ENCODE peak calls at places on chromosome 20, in seven cellular contexts. One of them, this sample, is unnamed.

GRCh38 chr20:35020108-35021031 is 64.7 kb downstream of the MYH7B start:
- DNase-seq in heart left ventricle: no peak
- DNase-seq in H1: no peak
- DNase-seq in ovary: no peak
- DNase-seq in transverse colon: no peak
- DNase-seq in body of pancreas: peak; percentile 49
- DNase-seq in IMR-90: no peak
- DNase-seq in this sample: no peak

GRCh38 chr20:2851086-2851485 is 10.5 kb downstream of the VPS16 start:
- DNase-seq in heart left ventricle: no peak
- DNase-seq in H1: no peak
- DNase-seq in ovary: no peak
- DNase-seq in transverse colon: no peak
- DNase-seq in body of pancreas: no peak
- DNase-seq in IMR-90: no peak
- DNase-seq in this sample: no peak

GRCh38 chr20:55953201-55953600 is 52.1 kb downstream of the CBLN4 start:
- DNase-seq in heart left ventricle: no peak
- DNase-seq in H1: no peak
- DNase-seq in ovary: no peak
- DNase-seq in transverse colon: no peak
- DNase-seq in body of pancreas: no peak
- DNase-seq in IMR-90: no peak
- DNase-seq in this sample: no peak

GRCh38 chr20:62616728-62617621 is 25.3 kb upstream of the SLCO4A1 start:
- DNase-seq in heart left ventricle: peak; percentile 59
- DNase-seq in H1: no peak
- DNase-seq in ovary: peak; percentile 56
- DNase-seq in transverse colon: peak; percentile 80
- DNase-seq in body of pancreas: peak; percentile 75
- DNase-seq in IMR-90: peak; percentile 49
- DNase-seq in this sample: no peak

GRCh38 chr20:11178946-11179654 is 505.3 kb upstream of the JAG1 start:
- DNase-seq in heart left ventricle: no peak
- DNase-seq in H1: no peak
- DNase-seq in ovary: no peak
- DNase-seq in transverse colon: no peak
- DNase-seq in body of pancreas: no peak
- DNase-seq in IMR-90: peak; percentile 88
- DNase-seq in this sample: no peak

GRCh38 chr20:43904195-43904594 is 10.5 kb upstream of the TOX2 start:
- DNase-seq in heart left ventricle: no peak
- DNase-seq in H1: no peak
- DNase-seq in ovary: no peak
- DNase-seq in transverse colon: no peak
- DNase-seq in body of pancreas: no peak
- DNase-seq in IMR-90: no peak
- DNase-seq in this sample: no peak

GRCh38 chr20:25040438-25040831 is 17.5 kb downstream of the ACSS1 start:
- DNase-seq in heart left ventricle: no peak
- DNase-seq in H1: no peak
- DNase-seq in ovary: peak; percentile 72
- DNase-seq in transverse colon: peak; percentile 48
- DNase-seq in body of pancreas: peak; percentile 75
- DNase-seq in IMR-90: peak; percentile 78
- DNase-seq in this sample: peak; percentile 48

GRCh38 chr20:38339993-38340392 is 6.3 kb upstream of the LBP start:
- DNase-seq in heart left ventricle: no peak
- DNase-seq in H1: no peak
- DNase-seq in ovary: no peak
- DNase-seq in transverse colon: no peak
- DNase-seq in body of pancreas: no peak
- DNase-seq in IMR-90: no peak
- DNase-seq in this sample: no peak

GRCh38 chr20:32527052-32527446 is 58.1 kb downstream of the NOL4L start:
- DNase-seq in heart left ventricle: no peak
- DNase-seq in H1: no peak
- DNase-seq in ovary: no peak
- DNase-seq in transverse colon: no peak
- DNase-seq in body of pancreas: no peak
- DNase-seq in IMR-90: no peak
- DNase-seq in this sample: no peak

GRCh38 chr20:54123587-54124180 is 50.1 kb downstream of the CYP24A1 start:
- DNase-seq in heart left ventricle: no peak
- DNase-seq in H1: peak; percentile 79
- DNase-seq in ovary: no peak
- DNase-seq in transverse colon: peak; percentile 79
- DNase-seq in body of pancreas: peak; percentile 65
- DNase-seq in IMR-90: peak; percentile 93
- DNase-seq in this sample: no peak

GRCh38 chr20:32352101-32352720 is 5.9 kb upstream of the ASXL1 start:
- DNase-seq in heart left ventricle: no peak
- DNase-seq in H1: no peak
- DNase-seq in ovary: no peak
- DNase-seq in transverse colon: peak; percentile 1
- DNase-seq in body of pancreas: no peak
- DNase-seq in IMR-90: no peak
- DNase-seq in this sample: no peak

DNA sequence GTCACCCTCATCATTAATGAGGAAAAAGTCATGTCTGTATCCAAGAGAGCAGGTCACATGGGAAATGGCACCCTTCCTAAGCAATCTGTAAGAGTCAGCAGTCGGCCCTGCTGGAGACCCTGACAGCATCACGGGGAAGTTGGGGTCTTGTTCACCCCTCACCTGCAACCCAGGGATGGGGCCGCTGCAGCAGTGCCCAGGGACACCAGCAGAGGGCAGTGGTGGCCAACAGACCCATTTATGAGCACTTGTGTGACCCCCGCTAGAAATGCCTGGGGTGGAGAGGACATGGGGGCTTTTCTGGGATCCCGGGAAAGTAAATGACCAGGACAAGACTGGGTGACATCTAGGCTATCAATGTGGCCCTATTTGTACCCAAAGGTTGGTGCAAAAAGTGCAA is 35.9 kb downstream of the ANKRD60 start:
- DNase-seq in heart left ventricle: no peak
- DNase-seq in H1: no peak
- DNase-seq in ovary: no peak
- DNase-seq in transverse colon: no peak
- DNase-seq in body of pancreas: no peak
- DNase-seq in IMR-90: no peak
- DNase-seq in this sample: no peak
- H3K36me3 ChIP-seq in heart left ventricle: no peaks in the 10 kb centered on the region
- H3K36me3 ChIP-seq in H1: no peaks in the 10 kb centered on the region
- H3K36me3 ChIP-seq in ovary: no peaks in the 10 kb centered on the region
- H3K36me3 ChIP-seq in transverse colon: no peaks in the 10 kb centered on the region
- H3K36me3 ChIP-seq in body of pancreas: no peaks in the 10 kb centered on the region
- H3K36me3 ChIP-seq in IMR-90: no peaks in the 10 kb centered on the region
- H3K36me3 ChIP-seq in this sample: no peaks in the 10 kb centered on the region

DNA sequence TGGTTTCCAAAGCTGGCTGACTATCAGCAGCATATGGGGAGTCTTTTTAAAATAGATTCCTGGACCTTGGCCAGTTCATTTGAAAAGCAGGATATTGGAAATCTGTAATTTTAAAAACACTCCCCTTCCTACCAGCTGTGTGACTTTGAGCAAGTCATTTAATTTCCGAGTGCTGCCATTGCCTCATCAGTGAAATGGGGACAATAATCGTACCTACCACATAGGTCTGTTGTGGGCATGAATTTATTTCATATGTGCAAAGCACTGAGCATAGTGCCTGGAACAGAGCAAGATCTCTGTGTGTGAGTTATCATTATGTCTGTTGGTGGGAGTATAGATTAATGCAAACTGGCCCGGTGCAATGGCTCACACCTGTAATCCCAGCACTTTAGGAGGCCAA is 40.9 kb upstream of the PTPN1 start:
- DNase-seq in heart left ventricle: no peak
- DNase-seq in H1: no peak
- DNase-seq in ovary: no peak
- DNase-seq in transverse colon: no peak
- DNase-seq in body of pancreas: no peak
- DNase-seq in IMR-90: no peak
- DNase-seq in this sample: no peak
- TF ChIP-seq POLR2A in heart left ventricle: no peak
- TF ChIP-seq POLR2A in H1: no peak
- TF ChIP-seq POLR2A in ovary: no peak
- TF ChIP-seq POLR2A in transverse colon: no peak
- TF ChIP-seq POLR2A in body of pancreas: no peak
- TF ChIP-seq POLR2A in IMR-90: no peak
- TF ChIP-seq POLR2A in this sample: no peak

GRCh38 chr20:388034-388994 is 7.8 kb downstream of the TRIB3 start:
- DNase-seq in heart left ventricle: no peak
- DNase-seq in H1: no peak
- DNase-seq in ovary: no peak
- DNase-seq in transverse colon: no peak
- DNase-seq in body of pancreas: no peak
- DNase-seq in IMR-90: no peak
- DNase-seq in this sample: no peak
- H3K36me3 ChIP-seq in heart left ventricle: peaks cover 4% of the 10 kb centered on the region
- H3K36me3 ChIP-seq in H1: no peaks in the 10 kb centered on the region
- H3K36me3 ChIP-seq in ovary: no peaks in the 10 kb centered on the region
- H3K36me3 ChIP-seq in transverse colon: no peaks in the 10 kb centered on the region
- H3K36me3 ChIP-seq in body of pancreas: peaks cover 5% of the 10 kb centered on the region
- H3K36me3 ChIP-seq in IMR-90: peaks cover 44% of the 10 kb centered on the region
- H3K36me3 ChIP-seq in this sample: peaks cover 58% of the 10 kb centered on the region

GRCh38 chr20:45347936-45348809 is at the start of gene SDC4:
- DNase-seq in heart left ventricle: peak; percentile 74
- DNase-seq in H1: no peak
- DNase-seq in ovary: peak; percentile 59
- DNase-seq in transverse colon: peak; percentile 78
- DNase-seq in body of pancreas: peak; percentile 75
- DNase-seq in IMR-90: peak; percentile 63
- DNase-seq in this sample: no peak
- TF ChIP-seq POLR2A in heart left ventricle: peak; percentile 98
- TF ChIP-seq POLR2A in H1: peak; percentile 96
- TF ChIP-seq POLR2A in ovary: peak; percentile 59
- TF ChIP-seq POLR2A in transverse colon: peak; percentile 99
- TF ChIP-seq POLR2A in body of pancreas: peak; percentile 99
- TF ChIP-seq POLR2A in IMR-90: peak; percentile 99
- TF ChIP-seq POLR2A in this sample: peak; percentile 86

This sample was measured in tibial nerve.